ENCODE peak calls at places on chromosome 17, in eight cellular contexts. Q is A549, C is right cardiac atrium, N is tibial nerve, S is HFF-Myc, G is transverse colon, T is NCI-H510A, X is progenitor cell of endocrine pancreas. M is an unnamed sample.

GRCh38 chr17:16013943-16014407 is 14.4 kb downstream of the TTC19 start:
- DNase-seq in C (no peak), G (no peak), T (no peak), S (peak), X (no peak), N (no peak), Q (peak), M (no peak)

GRCh38 chr17:73090396-73091202 is 1.9 kb downstream of the SLC39A11 start:
- DNase-seq in X (no peak), G (no peak), Q (no peak), C (no peak), T (no peak), N (no peak), S (no peak), M (no peak)

GRCh38 chr17:29561541-29562517 is 5.0 kb downstream of the ABHD15 start:
- DNase-seq in S (no peak), X (no peak), C (no peak), T (no peak), Q (no peak), N (no peak), G (peak), M (no peak)

GRCh38 chr17:17063546-17064122 is 21.4 kb downstream of the MPRIP start:
- DNase-seq in N (peak), X (no peak), G (peak), C (peak), T (peak), S (no peak), Q (peak), M (no peak)

GRCh38 chr17:279356-279755 is 73.3 kb downstream of the RPH3AL start:
- DNase-seq in X (no peak), Q (no peak), N (no peak), C (no peak), T (no peak), G (no peak), S (no peak), M (no peak)

GRCh38 chr17:37176683-37177082 is 199.1 kb upstream of the C17orf78 start:
- DNase-seq in Q (no peak), G (no peak), T (no peak), X (no peak), N (no peak), S (no peak), C (no peak), M (no peak)

GRCh38 chr17:38907930-38908675 is 17.3 kb upstream of the LASP1NB start:
- DNase-seq in C (no peak), S (no peak), N (no peak), X (no peak), G (no peak), Q (no peak), T (no peak), M (no peak)

GRCh38 chr17:56997313-56997712 is 19.4 kb downstream of the SCPEP1 start:
- DNase-seq in T (no peak), G (no peak), X (no peak), S (no peak), N (no peak), Q (no peak), C (no peak), M (no peak)

GRCh38 chr17:8413938-8414337 is 16.3 kb upstream of the RNF222 start:
- DNase-seq in T (no peak), N (no peak), G (no peak), Q (no peak), C (no peak), X (no peak), S (no peak), M (no peak)

GRCh38 chr17:38617967-38618760 is 12.4 kb upstream of the SRCIN1 start:
- DNase-seq in S (no peak), Q (no peak), C (no peak), G (no peak), N (no peak), T (no peak), X (no peak), M (no peak)

GRCh38 chr17:8791910-8792270 is 7.3 kb downstream of the MFSD6L start:
- DNase-seq in G (no peak), S (no peak), X (no peak), Q (peak), T (no peak), C (no peak), N (no peak), M (no peak)

M was measured in HS-27A.